ENCODE peak calls at places on chromosomes 5 and 9, in six cellular contexts. A, Q, T, J, E and M are unnamed samples.

GRCh38 chr9:70083429-70083828 is 39.8 kb downstream of the MAMDC2 start:
- DNase-seq in A (peak), Q (no peak), T (no peak), J (no peak), E (no peak), M (no peak)

GRCh38 chr5:172758077-172758835 is 12.7 kb downstream of the DUSP1 start:
- DNase-seq in A (peak), Q (no peak), T (no peak), J (no peak), E (no peak), M (peak)

GRCh38 chr5:133579766-133580165 is 32.6 kb downstream of the FSTL4 start:
- DNase-seq in A (no peak), Q (no peak), T (no peak), J (no peak), E (no peak), M (no peak)

GRCh38 chr5:20353481-20353880 is 365.5 kb upstream of the CDH18 start:
- DNase-seq in A (no peak), Q (no peak), T (no peak), J (no peak), E (no peak), M (no peak)

GRCh38 chr5:56123531-56124243 is 109.4 kb downstream of the ANKRD55 start:
- DNase-seq in A (peak), Q (peak), T (no peak), J (peak), E (no peak), M (peak)

GRCh38 chr9:6703898-6704639 is 53.7 kb upstream of the KDM4C start:
- DNase-seq in A (peak), Q (peak), T (peak), J (no peak), E (peak), M (peak)

GRCh38 chr5:122941737-122942136 is 94.8 kb downstream of the PPIC start:
- DNase-seq in A (no peak), Q (no peak), T (no peak), J (no peak), E (peak), M (no peak)

GRCh38 chr9:81964216-81965171 is 21.2 kb downstream of the SPATA31D3 start:
- DNase-seq in A (peak), Q (no peak), T (no peak), J (no peak), E (no peak), M (no peak)

GRCh38 chr9:96192710-96193109 is 109.3 kb downstream of the HSD17B3 start:
- DNase-seq in A (no peak), Q (no peak), T (peak), J (no peak), E (no peak), M (no peak)

GRCh38 chr5:54738118-54738972 is 220.8 kb downstream of the SNX18 start:
- DNase-seq in A (peak), Q (no peak), T (peak), J (no peak), E (no peak), M (no peak)

GRCh38 chr9:99162759-99163364 is 57.9 kb downstream of the TGFBR1 start:
- DNase-seq in A (peak), Q (no peak), T (no peak), J (no peak), E (peak), M (peak)

GRCh38 chr5:73135429-73136276 is 15.3 kb downstream of the TMEM171 start:
- DNase-seq in A (peak), Q (peak), T (no peak), J (no peak), E (no peak), M (no peak)

GRCh38 chr5:99054972-99055371 is 126.2 kb upstream of the CHD1 start:
- DNase-seq in A (no peak), Q (no peak), T (no peak), J (no peak), E (no peak), M (no peak)

GRCh38 chr9:138038244-138038671 is 160.7 kb downstream of the CACNA1B start:
- DNase-seq in A (no peak), Q (no peak), T (peak), J (no peak), E (no peak), M (no peak)

GRCh38 chr9:130663258-130664171 is 879 bp upstream of the PRDM12 start:
- DNase-seq in A (no peak), Q (peak), T (no peak), J (no peak), E (no peak), M (no peak)

GRCh38 chr9:133460405-133461175 is 812 bp downstream of the CACFD1 start:
- DNase-seq in A (no peak), Q (peak), T (no peak), J (no peak), E (peak), M (peak)

GRCh38 chr9:134163374-134164196 is 779 bp downstream of the RNU6ATAC start:
- DNase-seq in A (peak), Q (peak), T (peak), J (no peak), E (no peak), M (no peak)

GRCh38 chr9:75378036-75378435 is 289.7 kb downstream of the OSTF1 start:
- DNase-seq in A (peak), Q (no peak), T (no peak), J (no peak), E (peak), M (no peak)

GRCh38 chr5:1431021-1431811 is 14.0 kb downstream of the SLC6A3 start:
- DNase-seq in A (no peak), Q (no peak), T (peak), J (no peak), E (no peak), M (no peak)

GRCh38 chr5:159936686-159937329 is 20.5 kb downstream of the ADRA1B start:
- DNase-seq in A (no peak), Q (no peak), T (no peak), J (no peak), E (no peak), M (no peak)

GRCh38 chr9:133637451-133638055 is 1.4 kb downstream of the DBH start:
- DNase-seq in A (no peak), Q (no peak), T (no peak), J (no peak), E (no peak), M (no peak)

GRCh38 chr5:59107692-59108091 is 524.8 kb downstream of the RAB3C start:
- DNase-seq in A (no peak), Q (no peak), T (no peak), J (no peak), E (no peak), M (peak)

GRCh38 chr5:191036-191948 is at the start of gene LRRC14B:
- DNase-seq in A (no peak), Q (no peak), T (peak), J (no peak), E (peak), M (no peak)

GRCh38 chr5:160470437-160471341 is 49.0 kb downstream of the PTTG1 start:
- DNase-seq in A (no peak), Q (no peak), T (no peak), J (no peak), E (no peak), M (peak)

GRCh38 chr9:15961217-15961616 is 408.4 kb downstream of the CCDC171 start:
- DNase-seq in A (no peak), Q (no peak), T (no peak), J (no peak), E (no peak), M (no peak)

GRCh38 chr5:176542596-176543427 is 5.6 kb upstream of the RNF44 start:
- DNase-seq in A (no peak), Q (peak), T (no peak), J (no peak), E (no peak), M (peak)

GRCh38 chr9:95264954-95265615 is 52.4 kb downstream of the FANCC start:
- DNase-seq in A (peak), Q (no peak), T (no peak), J (no peak), E (no peak), M (peak)

GRCh38 chr5:125210241-125210947 is 464.0 kb upstream of the ZNF608 start:
- DNase-seq in A (no peak), Q (no peak), T (no peak), J (no peak), E (no peak), M (no peak)

GRCh38 chr9:133990366-133991210 is 1.5 kb downstream of the VAV2 start:
- DNase-seq in A (peak), Q (peak), T (peak), J (no peak), E (no peak), M (peak)

GRCh38 chr5:18394154-18394804 is 760.0 kb downstream of the TAF11L14 start:
- DNase-seq in A (peak), Q (peak), T (no peak), J (peak), E (peak), M (peak)

GRCh38 chr9:74770508-74771261 is 117.0 kb downstream of the TRPM6 start:
- DNase-seq in A (peak), Q (peak), T (no peak), J (peak), E (no peak), M (no peak)

GRCh38 chr5:94471496-94471895 is 146.9 kb downstream of the KIAA0825 start:
- DNase-seq in A (no peak), Q (no peak), T (no peak), J (no peak), E (peak), M (no peak)

GRCh38 chr9:121233906-121234901 is 32.5 kb upstream of the RAB14 start:
- DNase-seq in A (peak), Q (no peak), T (no peak), J (no peak), E (no peak), M (no peak)

GRCh38 chr5:179112469-179113142 is 52.4 kb downstream of the ZNF354C start:
- DNase-seq in A (no peak), Q (no peak), T (peak), J (no peak), E (no peak), M (no peak)

GRCh38 chr9:22622823-22623222 is 176.2 kb downstream of the DMRTA1 start:
- DNase-seq in A (no peak), Q (no peak), T (no peak), J (no peak), E (no peak), M (no peak)

GRCh38 chr5:159010611-159011497 is 88.9 kb downstream of the EBF1 start:
- DNase-seq in A (no peak), Q (no peak), T (no peak), J (no peak), E (no peak), M (no peak)

GRCh38 chr5:135843571-135844337 is 9.3 kb downstream of the SLC25A48 start:
- DNase-seq in A (no peak), Q (no peak), T (peak), J (no peak), E (no peak), M (no peak)